ENCODE peak calls at places on chromosomes 2 and 18, in four cellular contexts. J is Calu3, E is lower leg skin, B is hepatocyte. M is an unnamed sample.

GRCh38 chr2:128381001-128381938 is 62.6 kb upstream of the HS6ST1 start:
- DNase-seq in J (no peak), E (peak), B (no peak), M (no peak)

GRCh38 chr2:135227386-135227785 is 175.3 kb downstream of the RAB3GAP1 start:
- DNase-seq in J (no peak), E (no peak), B (no peak), M (no peak)

GRCh38 chr2:237067985-237068576 is 17.6 kb upstream of the COPS8 start:
- DNase-seq in J (no peak), E (no peak), B (no peak), M (no peak)

GRCh38 chr2:45273412-45274189 is 264.3 kb upstream of the SIX2 start:
- DNase-seq in J (peak), E (no peak), B (peak), M (no peak)

GRCh38 chr2:234003972-234004617 is 46.4 kb upstream of the SPP2 start:
- DNase-seq in J (peak), E (no peak), B (no peak), M (peak)

GRCh38 chr2:68225119-68225632 is 27.2 kb downstream of the PPP3R1 start:
- DNase-seq in J (peak), E (no peak), B (peak), M (no peak)

GRCh38 chr2:429575-430254 is 141.8 kb upstream of the ALKAL2 start:
- DNase-seq in J (no peak), E (no peak), B (no peak), M (peak)

GRCh38 chr18:62088146-62088545 is 98.7 kb downstream of the PIGN start:
- DNase-seq in J (no peak), E (no peak), B (no peak), M (no peak)

GRCh38 chr2:160293401-160293911 is 93.4 kb upstream of the ITGB6 start:
- DNase-seq in J (no peak), E (no peak), B (peak), M (no peak)

GRCh38 chr18:28802546-28802945 is 625.6 kb upstream of the CDH2 start:
- DNase-seq in J (no peak), E (no peak), B (no peak), M (no peak)

GRCh38 chr2:30232027-30232800 is 880 bp downstream of the LBH start:
- DNase-seq in J (peak), E (peak), B (peak), M (no peak)

GRCh38 chr2:157414050-157414449 is 29.8 kb downstream of the CYTIP start:
- DNase-seq in J (no peak), E (no peak), B (no peak), M (no peak)

GRCh38 chr2:181380581-181380980 is 76.6 kb upstream of the ITGA4 start:
- DNase-seq in J (no peak), E (no peak), B (no peak), M (no peak)

GRCh38 chr2:240586198-240586918 is at the start of gene CAPN10:
- DNase-seq in J (peak), E (peak), B (peak), M (peak)

GRCh38 chr2:240163056-240163714 is 22.7 kb upstream of the OTOS start:
- DNase-seq in J (no peak), E (no peak), B (no peak), M (no peak)

DNA sequence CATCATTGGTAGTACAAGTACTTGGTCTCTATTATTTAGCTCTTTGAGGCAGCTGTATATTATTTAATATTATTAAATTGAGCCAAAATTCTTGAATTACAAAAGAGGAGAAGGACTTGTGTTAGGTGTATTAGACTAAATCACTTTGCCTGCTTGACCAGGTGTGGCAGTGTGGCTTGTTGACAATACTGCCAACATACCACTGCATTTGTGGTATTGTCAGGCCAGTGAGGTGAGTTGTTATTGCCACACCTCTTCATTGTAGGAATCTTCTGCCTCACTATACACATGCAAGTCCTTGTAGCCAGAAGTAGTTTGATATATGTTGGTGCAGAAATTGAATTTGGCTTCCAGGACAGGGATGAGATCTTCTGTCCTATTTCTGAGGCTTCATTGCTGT is 40.5 kb downstream of the CYP20A1 start:
- DNase-seq in J (no peak), E (no peak), B (no peak), M (no peak)
- TF ChIP-seq CTCF in J (no peak), E (no peak), B (no peak), M (no peak)

GRCh38 chr2:9230881-9231280 is 24.3 kb downstream of the ASAP2 start:
- DNase-seq in J (no peak), E (peak), B (no peak), M (no peak)

GRCh38 chr2:9229470-9229820 is 22.8 kb downstream of the ASAP2 start:
- DNase-seq in J (no peak), E (peak), B (no peak), M (no peak)

GRCh38 chr2:9228781-9229469 is 22.3 kb downstream of the ASAP2 start:
- DNase-seq in J (no peak), E (peak), B (no peak), M (no peak)

GRCh38 chr2:9231291-9232165 is 24.9 kb downstream of the ASAP2 start:
- DNase-seq in J (peak), E (no peak), B (no peak), M (no peak)

GRCh38 chr2:9230051-9230802 is 23.6 kb downstream of the ASAP2 start:
- DNase-seq in J (no peak), E (peak), B (no peak), M (no peak)
- TF ChIP-seq CTCF in J (no peak), E (no peak), B (no peak), M (no peak)

DNA sequence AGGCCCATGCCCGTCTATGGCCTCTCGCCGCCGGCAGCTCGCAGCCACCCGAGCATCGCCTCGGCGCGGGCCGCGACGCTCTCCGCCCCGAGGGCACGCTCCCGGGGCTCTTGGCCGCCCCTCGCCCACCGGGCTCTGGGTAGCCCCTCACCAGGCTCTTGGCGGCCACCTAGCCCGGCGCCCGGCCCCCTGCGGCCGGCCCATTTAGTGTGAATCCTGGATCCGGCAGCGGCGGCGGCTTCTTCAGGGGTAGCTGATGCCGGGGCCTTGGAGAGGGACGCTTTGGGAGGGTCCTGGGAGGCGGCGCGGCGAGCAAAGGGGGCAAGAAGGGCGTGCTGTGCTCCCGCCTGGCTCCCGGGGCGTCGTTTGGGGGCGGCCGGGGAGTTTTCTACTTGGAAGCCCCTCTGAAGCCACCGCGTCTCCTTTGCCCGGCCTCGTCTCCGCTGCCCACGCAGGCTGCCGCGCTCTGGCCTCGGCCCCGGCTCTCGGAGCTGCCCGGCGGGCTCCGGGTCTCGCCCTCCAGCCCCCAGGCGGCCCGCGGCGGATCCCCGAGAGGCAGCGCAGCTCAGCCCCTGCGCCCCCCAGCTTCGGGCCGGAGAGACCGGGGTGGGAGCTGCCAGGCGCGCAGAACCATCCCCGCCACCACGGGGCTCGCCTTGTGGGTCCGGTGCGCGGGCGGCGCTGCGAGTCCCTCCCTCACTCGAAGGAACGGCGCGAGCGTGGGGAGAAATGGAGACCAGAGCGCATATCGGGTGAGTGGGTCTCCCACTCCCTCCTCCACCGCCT is 521 bp downstream of the PIEZO2 start:
- DNase-seq in J (no peak), E (no peak), B (peak), M (peak)
- TF ChIP-seq CTCF in J (no peak), E (no peak), B (no peak), M (no peak)

GRCh38 chr2:208820289-208820688 is 413.7 kb downstream of the PTH2R start:
- DNase-seq in J (no peak), E (no peak), B (peak), M (no peak)
- TF ChIP-seq CTCF in J (peak), E (no peak), B (peak), M (no peak)

DNA sequence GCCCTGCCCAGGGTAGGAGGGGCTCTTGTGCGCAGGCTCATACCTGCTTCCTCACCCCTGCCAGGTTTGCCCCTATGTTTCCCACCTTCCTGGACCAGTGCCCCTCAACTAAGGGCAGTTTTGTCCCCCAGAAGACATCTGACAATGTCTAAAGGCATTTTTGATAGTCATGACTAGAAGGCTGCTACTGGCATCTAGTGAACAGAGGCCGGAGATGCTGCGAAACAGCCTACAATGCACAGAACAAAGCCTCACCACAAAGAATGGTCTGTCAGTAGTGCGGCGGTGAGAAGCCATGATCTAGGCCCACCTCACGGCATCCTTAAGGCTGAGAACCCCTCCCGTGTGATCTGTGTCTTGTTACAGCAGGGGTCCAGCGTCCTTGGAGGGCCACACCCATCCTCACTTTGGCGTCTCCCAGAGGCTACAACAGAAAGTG is 96.0 kb downstream of the TMEM17 start:
- DNase-seq in J (no peak), E (no peak), B (no peak), M (peak)
- TF ChIP-seq CTCF in J (no peak), E (no peak), B (peak), M (peak)

GRCh38 chr2:3627500-3628100 is 30.4 kb upstream of the ALLC start:
- DNase-seq in J (no peak), E (peak), B (no peak), M (peak)

GRCh38 chr2:3626817-3627499 is 31.0 kb upstream of the ALLC start:
- DNase-seq in J (no peak), E (peak), B (no peak), M (peak)

GRCh38 chr2:3628241-3628679 is 29.7 kb upstream of the ALLC start:
- DNase-seq in J (no peak), E (peak), B (no peak), M (peak)

GRCh38 chr2:3630631-3631030 is 27.4 kb upstream of the ALLC start:
- DNase-seq in J (no peak), E (peak), B (no peak), M (no peak)

GRCh38 chr2:3628800-3629199 is 29.2 kb upstream of the ALLC start:
- DNase-seq in J (no peak), E (peak), B (no peak), M (peak)
- TF ChIP-seq CTCF in J (no peak), E (no peak), B (peak), M (no peak)

DNA sequence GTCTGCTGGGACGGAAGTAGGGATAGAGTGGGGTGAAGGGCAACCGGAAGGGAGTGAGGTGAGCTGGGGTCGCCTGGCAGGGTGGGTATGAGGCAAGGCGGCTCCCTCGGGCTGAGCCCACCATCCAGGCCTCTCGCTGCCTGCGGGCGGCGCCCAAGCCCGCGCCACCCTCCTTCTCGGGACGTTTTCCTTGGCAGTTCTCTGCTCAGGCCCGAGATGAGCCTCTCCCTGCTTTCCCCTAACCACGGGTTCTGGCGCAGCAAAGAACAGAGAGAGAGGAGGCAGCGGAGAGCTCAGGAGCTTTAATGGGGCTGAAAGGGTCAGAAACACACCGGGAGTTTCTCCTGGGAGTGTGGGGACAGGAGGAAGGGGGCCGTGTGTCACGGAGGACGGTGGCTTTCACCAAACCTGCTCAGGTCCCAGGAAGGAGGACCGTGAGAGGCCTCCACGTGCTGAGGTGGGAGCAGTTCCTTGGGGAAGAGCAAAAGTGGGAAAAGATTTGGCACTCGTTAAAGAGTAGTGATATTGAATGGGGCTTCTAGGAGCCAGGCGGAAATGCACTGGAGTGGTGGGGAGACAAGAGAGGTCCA is 4.1 kb downstream of the FEV start:
- DNase-seq in J (no peak), E (no peak), B (no peak), M (no peak)
- TF ChIP-seq CTCF in J (no peak), E (no peak), B (no peak), M (no peak)

GRCh38 chr2:147331790-147332419 is 512.9 kb upstream of the ACVR2A start:
- DNase-seq in J (peak), E (no peak), B (peak), M (no peak)
- TF ChIP-seq CTCF in J (peak), E (no peak), B (peak), M (peak)

M was measured in osteocyte.